ENCODE peak calls at places on chromosomes 2 and 18, in eight cellular contexts. T, B, D, C, W, A, E and P are unnamed samples.
A peak's percentile ranks its signal among the peaks of the same experiment; 100 is the strongest.

GRCh38 chr18:47809420-47809819 is 121.0 kb downstream of the SMAD2 start:
- DNase-seq in T (no peak), B (no peak), D (no peak), C (no peak), W (no peak), A (no peak), E (no peak), P (no peak)

GRCh38 chr2:211611061-211611518 is 927.5 kb downstream of the ERBB4 start:
- DNase-seq in T (no peak), B (peak; percentile 2), D (no peak), C (no peak), W (no peak), A (no peak), E (no peak), P (no peak)

GRCh38 chr18:29083545-29083944 is 906.6 kb upstream of the CDH2 start:
- DNase-seq in T (no peak), B (no peak), D (no peak), C (no peak), W (no peak), A (peak; percentile 42), E (no peak), P (peak; percentile 33)

GRCh38 chr18:12234451-12235190 is 19.5 kb upstream of the CIDEA start:
- DNase-seq in T (no peak), B (no peak), D (no peak), C (no peak), W (no peak), A (no peak), E (no peak), P (no peak)

GRCh38 chr2:242040303-242040655 is 170.8 kb downstream of the RTP5 start:
- DNase-seq in T (no peak), B (no peak), D (no peak), C (no peak), W (no peak), A (no peak), E (no peak), P (no peak)

GRCh38 chr2:64945973-64946736 is 43.0 kb upstream of the SLC1A4 start:
- DNase-seq in T (peak; percentile 78), B (no peak), D (peak; percentile 77), C (peak; percentile 21), W (peak; percentile 15), A (peak; percentile 17), E (no peak), P (no peak)

GRCh38 chr2:46303233-46303632 is 6.0 kb downstream of the EPAS1 start:
- DNase-seq in T (no peak), B (no peak), D (peak; percentile 2), C (no peak), W (no peak), A (no peak), E (no peak), P (no peak)

GRCh38 chr18:13371689-13372404 is 153.3 kb downstream of the LDLRAD4 start:
- DNase-seq in T (no peak), B (no peak), D (no peak), C (no peak), W (no peak), A (no peak), E (no peak), P (no peak)

GRCh38 chr2:207334631-207335371 is 169.1 kb upstream of the KLF7 start:
- DNase-seq in T (peak; percentile 66), B (peak; percentile 45), D (peak; percentile 98), C (no peak), W (no peak), A (peak; percentile 99), E (peak; percentile 53), P (peak; percentile 67)

GRCh38 chr2:112187805-112188596 is 49.8 kb downstream of the FBLN7 start:
- DNase-seq in T (peak; percentile 83), B (no peak), D (no peak), C (peak; percentile 74), W (peak; percentile 50), A (no peak), E (no peak), P (no peak)